ENCODE peak calls at places on chromosomes 1 and 21, in five cellular contexts. One of them, this sample, is unnamed.

GRCh38 chr1:160400646-160401486 is 502 bp downstream of the VANGL2 start:
- DNase-seq in K562: peak
- DNase-seq in H1: no peak
- DNase-seq in HepG2: no peak
- DNase-seq in HCT116: no peak
- DNase-seq in this sample: no peak

GRCh38 chr21:15134711-15135110 is 69.9 kb upstream of the NRIP1 start:
- DNase-seq in H1: no peak
- DNase-seq in HepG2: no peak
- DNase-seq in K562: no peak
- DNase-seq in HCT116: no peak
- DNase-seq in this sample: no peak

GRCh38 chr1:118739421-118739930 is 248.7 kb downstream of the TBX15 start:
- DNase-seq in K562: no peak
- DNase-seq in HepG2: no peak
- DNase-seq in H1: peak
- DNase-seq in HCT116: no peak
- DNase-seq in this sample: no peak

GRCh38 chr1:62425041-62425440 is 11.8 kb upstream of the USP1 start:
- DNase-seq in K562: no peak
- DNase-seq in HCT116: no peak
- DNase-seq in HepG2: peak
- DNase-seq in H1: no peak
- DNase-seq in this sample: no peak

GRCh38 chr1:111221633-111222286 is 5.8 kb upstream of the CHI3L2 start:
- DNase-seq in HepG2: no peak
- DNase-seq in H1: no peak
- DNase-seq in K562: no peak
- DNase-seq in HCT116: no peak
- DNase-seq in this sample: no peak

GRCh38 chr1:7590426-7590790 is 180.7 kb upstream of the VAMP3 start:
- DNase-seq in HepG2: no peak
- DNase-seq in K562: no peak
- DNase-seq in H1: no peak
- DNase-seq in HCT116: no peak
- DNase-seq in this sample: no peak

GRCh38 chr1:234022302-234022701 is 117.8 kb downstream of the SLC35F3 start:
- DNase-seq in H1: no peak
- DNase-seq in K562: no peak
- DNase-seq in HepG2: no peak
- DNase-seq in HCT116: no peak
- DNase-seq in this sample: no peak

GRCh38 chr1:62841587-62842169 is 57.7 kb downstream of the ATG4C start:
- DNase-seq in HepG2: peak
- DNase-seq in K562: peak
- DNase-seq in H1: no peak
- DNase-seq in HCT116: peak
- DNase-seq in this sample: peak

GRCh38 chr1:55747285-55747890 is 532.2 kb upstream of the USP24 start:
- DNase-seq in HCT116: no peak
- DNase-seq in H1: no peak
- DNase-seq in HepG2: no peak
- DNase-seq in K562: no peak
- DNase-seq in this sample: no peak

GRCh38 chr1:79105499-79105898 is 99.0 kb upstream of the ADGRL4 start:
- DNase-seq in K562: no peak
- DNase-seq in H1: no peak
- DNase-seq in HepG2: no peak
- DNase-seq in HCT116: no peak
- DNase-seq in this sample: no peak

GRCh38 chr1:205387845-205388244 is 31.1 kb upstream of the KLHDC8A start:
- DNase-seq in HepG2: no peak
- DNase-seq in H1: no peak
- DNase-seq in HCT116: no peak
- DNase-seq in K562: no peak
- DNase-seq in this sample: no peak

GRCh38 chr1:94843430-94843829 is 23.3 kb downstream of the SLC44A3 start:
- DNase-seq in K562: no peak
- DNase-seq in HepG2: no peak
- DNase-seq in H1: no peak
- DNase-seq in HCT116: no peak
- DNase-seq in this sample: no peak

GRCh38 chr1:183273300-183273699 is 87.2 kb downstream of the LAMC2 start:
- DNase-seq in H1: no peak
- DNase-seq in HepG2: no peak
- DNase-seq in K562: no peak
- DNase-seq in HCT116: no peak
- DNase-seq in this sample: no peak

GRCh38 chr1:59976194-59977074 is 49.9 kb upstream of the CYP2J2 start:
- DNase-seq in HepG2: peak
- DNase-seq in K562: peak
- DNase-seq in H1: no peak
- DNase-seq in HCT116: peak
- DNase-seq in this sample: no peak

GRCh38 chr1:3247521-3248031 is 178.6 kb downstream of the PRDM16 start:
- DNase-seq in HepG2: no peak
- DNase-seq in HCT116: no peak
- DNase-seq in K562: no peak
- DNase-seq in H1: no peak
- DNase-seq in this sample: no peak

GRCh38 chr1:71522721-71523120 is 441.9 kb upstream of the ZRANB2 start:
- DNase-seq in H1: no peak
- DNase-seq in HCT116: no peak
- DNase-seq in HepG2: no peak
- DNase-seq in K562: no peak
- DNase-seq in this sample: no peak

GRCh38 chr1:84347547-84348239 is 46.2 kb downstream of the SAMD13 start:
- DNase-seq in HCT116: no peak
- DNase-seq in HepG2: no peak
- DNase-seq in K562: no peak
- DNase-seq in H1: no peak
- DNase-seq in this sample: no peak

GRCh38 chr1:230581446-230582079 is 60.7 kb upstream of the COG2 start:
- DNase-seq in HCT116: no peak
- DNase-seq in H1: no peak
- DNase-seq in HepG2: peak
- DNase-seq in K562: peak
- DNase-seq in this sample: no peak

GRCh38 chr1:52904590-52905375 is 16.8 kb downstream of the ECHDC2 start:
- DNase-seq in HCT116: peak
- DNase-seq in H1: peak
- DNase-seq in K562: peak
- DNase-seq in HepG2: no peak
- DNase-seq in this sample: no peak

GRCh38 chr1:156583821-156584622 is 4.5 kb downstream of the TTC24 start:
- DNase-seq in H1: no peak
- DNase-seq in HepG2: peak
- DNase-seq in HCT116: peak
- DNase-seq in K562: peak
- DNase-seq in this sample: peak

GRCh38 chr21:41805038-41805437 is 38.2 kb upstream of the RIPK4 start:
- DNase-seq in HCT116: no peak
- DNase-seq in H1: no peak
- DNase-seq in K562: no peak
- DNase-seq in HepG2: no peak
- DNase-seq in this sample: no peak

GRCh38 chr1:185539277-185539943 is 194.8 kb upstream of the HMCN1 start:
- DNase-seq in H1: no peak
- DNase-seq in HepG2: no peak
- DNase-seq in K562: no peak
- DNase-seq in HCT116: no peak
- DNase-seq in this sample: no peak

GRCh38 chr1:161207173-161207572 is 5.0 kb downstream of the NDUFS2 start:
- DNase-seq in K562: no peak
- DNase-seq in HCT116: no peak
- DNase-seq in HepG2: no peak
- DNase-seq in H1: no peak
- DNase-seq in this sample: no peak

GRCh38 chr1:201229095-201229494 is 38.5 kb downstream of the IGFN1 start:
- DNase-seq in H1: no peak
- DNase-seq in K562: no peak
- DNase-seq in HepG2: no peak
- DNase-seq in HCT116: no peak
- DNase-seq in this sample: no peak

GRCh38 chr1:41386190-41386518 is 24.9 kb downstream of the FOXO6 start:
- DNase-seq in HCT116: no peak
- DNase-seq in H1: no peak
- DNase-seq in K562: no peak
- DNase-seq in HepG2: no peak
- DNase-seq in this sample: no peak

GRCh38 chr1:229209386-229209785 is 61.5 kb upstream of the RAB4A start:
- DNase-seq in HepG2: no peak
- DNase-seq in H1: no peak
- DNase-seq in HCT116: no peak
- DNase-seq in K562: no peak
- DNase-seq in this sample: no peak

GRCh38 chr1:21069549-21069948 is 107.1 kb downstream of the EIF4G3 start:
- DNase-seq in HCT116: no peak
- DNase-seq in H1: no peak
- DNase-seq in HepG2: peak
- DNase-seq in K562: no peak
- DNase-seq in this sample: no peak

DNA sequence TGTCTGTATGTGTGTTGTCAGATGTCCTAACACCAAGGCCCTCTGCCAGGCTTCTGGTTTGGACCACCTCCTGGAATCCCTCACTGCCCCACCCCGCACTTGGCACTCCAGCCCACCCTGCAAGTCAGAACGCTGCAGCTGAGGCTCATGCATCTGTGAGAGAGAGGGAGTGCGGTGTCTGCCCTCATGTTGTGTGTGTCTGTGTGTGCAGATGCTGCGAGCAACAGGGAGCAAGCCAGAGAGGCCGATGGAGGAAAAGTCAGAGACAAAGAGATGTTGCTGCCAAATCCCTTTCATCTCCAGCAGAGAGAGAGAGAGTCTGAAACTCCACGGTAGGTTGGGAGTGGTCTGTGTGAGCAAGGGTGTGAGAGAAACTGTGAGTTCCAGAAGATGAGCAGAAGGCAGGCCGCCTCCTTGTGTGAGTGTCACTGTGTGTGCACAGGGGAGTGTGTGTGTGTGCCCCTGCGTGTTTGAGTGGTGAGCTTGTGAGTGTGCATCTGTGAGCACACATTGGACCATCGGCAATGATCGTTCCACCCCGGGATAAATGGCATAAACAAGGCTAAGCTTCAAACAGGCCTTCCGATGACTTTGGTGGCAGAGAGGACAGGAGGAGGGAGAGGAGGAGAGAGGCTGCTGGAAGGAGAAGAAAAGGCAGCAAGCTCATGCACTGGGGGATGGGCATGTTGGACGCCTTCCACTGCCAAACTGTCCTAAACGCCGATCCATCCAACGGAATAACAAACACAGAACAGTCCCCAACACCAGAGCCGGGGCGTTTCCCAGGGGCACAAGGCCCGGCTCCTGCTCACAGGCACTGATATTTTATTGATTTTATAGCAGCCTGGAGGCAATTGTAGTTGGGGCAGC is 99.2 kb upstream of the GRIK3 start:
- DNase-seq in H1: no peak
- DNase-seq in K562: no peak
- DNase-seq in HepG2: no peak
- DNase-seq in HCT116: no peak
- DNase-seq in this sample: no peak
- TF ChIP-seq POLR2AphosphoS5 in H1: no peak
- TF ChIP-seq POLR2AphosphoS5 in K562: no peak
- TF ChIP-seq POLR2AphosphoS5 in HepG2: no peak
- TF ChIP-seq POLR2AphosphoS5 in HCT116: no peak
- TF ChIP-seq POLR2AphosphoS5 in this sample: no peak

GRCh38 chr1:214319930-214320329 is 39.0 kb downstream of the SMYD2 start:
- DNase-seq in K562: peak
- DNase-seq in HCT116: no peak
- DNase-seq in HepG2: no peak
- DNase-seq in H1: no peak
- DNase-seq in this sample: no peak

GRCh38 chr1:214317300-214317699 is 36.3 kb downstream of the SMYD2 start:
- DNase-seq in H1: peak
- DNase-seq in HCT116: no peak
- DNase-seq in K562: no peak
- DNase-seq in HepG2: peak
- DNase-seq in this sample: no peak

GRCh38 chr1:214318356-214318755 is 37.4 kb downstream of the SMYD2 start:
- DNase-seq in HepG2: no peak
- DNase-seq in HCT116: no peak
- DNase-seq in H1: no peak
- DNase-seq in K562: no peak
- DNase-seq in this sample: no peak

GRCh38 chr1:214317734-214318133 is 36.8 kb downstream of the SMYD2 start:
- DNase-seq in HCT116: no peak
- DNase-seq in K562: no peak
- DNase-seq in HepG2: no peak
- DNase-seq in H1: no peak
- DNase-seq in this sample: no peak

GRCh38 chr1:214318956-214319355 is 38.0 kb downstream of the SMYD2 start:
- DNase-seq in H1: no peak
- DNase-seq in HepG2: peak
- DNase-seq in HCT116: no peak
- DNase-seq in K562: no peak
- DNase-seq in this sample: no peak
- H3K9ac ChIP-seq in H1: no peak
- H3K9ac ChIP-seq in HepG2: no peak
- H3K9ac ChIP-seq in HCT116: no peak
- H3K9ac ChIP-seq in K562: no peak
- H3K9ac ChIP-seq in this sample: no peak

DNA sequence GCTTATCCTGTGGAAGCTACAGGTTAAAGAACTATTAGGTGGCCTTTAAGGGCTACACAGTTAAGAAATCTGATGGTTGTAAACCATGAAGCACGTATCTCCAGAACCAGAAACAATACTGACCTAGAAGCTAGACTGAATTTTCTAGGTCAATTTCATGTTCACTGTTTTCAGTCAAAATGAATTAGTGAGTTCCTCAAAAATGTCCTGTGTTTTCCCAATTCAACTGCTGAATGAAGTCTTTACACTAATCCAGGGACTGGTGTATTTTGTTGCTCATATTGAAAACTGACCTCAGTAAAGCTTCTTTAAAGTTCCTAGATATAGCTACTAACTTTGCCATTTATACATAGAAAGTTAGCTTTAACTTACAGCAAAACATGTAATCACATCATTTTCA is 6.0 kb downstream of the HNRNPU start:
- DNase-seq in H1: no peak
- DNase-seq in HepG2: no peak
- DNase-seq in K562: no peak
- DNase-seq in HCT116: no peak
- DNase-seq in this sample: no peak
- H3K4me3 ChIP-seq in H1: peak
- H3K4me3 ChIP-seq in HepG2: no peak
- H3K4me3 ChIP-seq in K562: no peak
- H3K4me3 ChIP-seq in HCT116: no peak
- H3K4me3 ChIP-seq in this sample: no peak

GRCh38 chr1:31580513-31580870 is 4.2 kb downstream of the TINAGL1 start:
- DNase-seq in HepG2: no peak
- DNase-seq in H1: no peak
- DNase-seq in HCT116: no peak
- DNase-seq in K562: no peak
- DNase-seq in this sample: no peak
- TF ChIP-seq POLR2AphosphoS5 in HepG2: no peak
- TF ChIP-seq POLR2AphosphoS5 in H1: no peak
- TF ChIP-seq POLR2AphosphoS5 in HCT116: no peak
- TF ChIP-seq POLR2AphosphoS5 in K562: no peak
- TF ChIP-seq POLR2AphosphoS5 in this sample: no peak